ENCODE peak calls at places on chromosomes 1 and 21, in nine cellular contexts. U is bronchial epithelial cell, S is suprapubic skin, P is IMR-90, Z is K562, J is PC-3, L is hepatocyte, M is NT2/D1, Y is BJ. G is an unnamed sample. For H3K36me3, the result is how much of the 10 kb centered on the place peaks cover.

GRCh38 chr21:45390121-45390751 is 14.7 kb upstream of the COL18A1 start:
- DNase-seq in U (no peak), S (no peak), P (no peak), Z (no peak), J (no peak), L (no peak), M (no peak), Y (no peak), G (no peak)

GRCh38 chr1:215407575-215407974 is 159.5 kb upstream of the KCTD3 start:
- DNase-seq in U (no peak), S (no peak), P (peak), Z (no peak), J (no peak), L (no peak), M (no peak), Y (no peak), G (no peak)

GRCh38 chr21:26969971-26970725 is 3.3 kb upstream of the ADAMTS5 start:
- DNase-seq in U (no peak), S (no peak), P (peak), Z (no peak), J (peak), L (no peak), M (no peak), Y (no peak), G (no peak)

GRCh38 chr1:162062542-162063015 is 6.9 kb upstream of the NOS1AP start:
- DNase-seq in U (no peak), S (no peak), P (peak), Z (no peak), J (no peak), L (peak), M (no peak), Y (peak), G (no peak)

GRCh38 chr1:78649628-78650027 is at the start of gene IFI44:
- DNase-seq in U (peak), S (peak), P (peak), Z (no peak), J (peak), L (peak), M (no peak), Y (peak), G (peak)

GRCh38 chr1:221317537-221317936 is 424.4 kb downstream of the DUSP10 start:
- DNase-seq in U (no peak), S (no peak), P (no peak), Z (no peak), J (no peak), L (no peak), M (no peak), Y (no peak), G (no peak)

GRCh38 chr1:32920833-32921232 is 19.6 kb upstream of the TMEM54 start:
- DNase-seq in U (no peak), S (no peak), P (no peak), Z (no peak), J (no peak), L (no peak), M (no peak), Y (no peak), G (no peak)

GRCh38 chr1:203858055-203858454 is 3.3 kb upstream of the SNRPE start:
- DNase-seq in U (peak), S (no peak), P (peak), Z (no peak), J (peak), L (peak), M (no peak), Y (peak), G (no peak)

GRCh38 chr1:1794999-1795398 is 16.7 kb upstream of the NADK start:
- DNase-seq in U (no peak), S (no peak), P (no peak), Z (no peak), J (no peak), L (no peak), M (no peak), Y (no peak), G (no peak)

GRCh38 chr1:1797731-1798341 is 19.6 kb upstream of the NADK start:
- DNase-seq in U (no peak), S (no peak), P (no peak), Z (no peak), J (no peak), L (no peak), M (no peak), Y (no peak), G (no peak)

GRCh38 chr1:1804301-1804700 is 26.0 kb upstream of the NADK start:
- DNase-seq in U (no peak), S (no peak), P (no peak), Z (no peak), J (no peak), L (no peak), M (no peak), Y (no peak), G (no peak)

GRCh38 chr1:1796466-1796865 is 18.2 kb upstream of the NADK start:
- DNase-seq in U (no peak), S (no peak), P (no peak), Z (peak), J (no peak), L (no peak), M (no peak), Y (no peak), G (no peak)

GRCh38 chr1:1799716-1800115 is 21.4 kb upstream of the NADK start:
- DNase-seq in U (no peak), S (no peak), P (no peak), Z (no peak), J (no peak), L (no peak), M (no peak), Y (no peak), G (no peak)
- H3K36me3 ChIP-seq in U (under half), S (half or more), P (half or more), Z (half or more), J (half or more), L (under half), M (half or more), Y (under half), G (under half)

GRCh38 chr1:24421502-24421901 is 5.9 kb downstream of the NIPAL3 start:
- DNase-seq in U (no peak), S (no peak), P (no peak), Z (no peak), J (peak), L (no peak), M (no peak), Y (no peak), G (no peak)
- H3K36me3 ChIP-seq in U (under half), S (under half), P (under half), Z (under half), J (under half), L (under half), M (under half), Y (under half), G (under half)

GRCh38 chr1:19083081-19083480 is 126.6 kb upstream of the IFFO2 start:
- DNase-seq in U (peak), S (no peak), P (peak), Z (peak), J (no peak), L (no peak), M (no peak), Y (no peak), G (peak)
- H3K36me3 ChIP-seq in U (under half), S (half or more), P (half or more), Z (half or more), J (half or more), L (under half), M (half or more), Y (under half), G (under half)

GRCh38 chr1:19405761-19406481 is 79.4 kb downstream of the CAPZB start:
- DNase-seq in U (no peak), S (no peak), P (peak), Z (peak), J (no peak), L (peak), M (no peak), Y (no peak), G (no peak)

GRCh38 chr1:19409477-19410086 is 75.8 kb downstream of the CAPZB start:
- DNase-seq in U (no peak), S (no peak), P (no peak), Z (no peak), J (no peak), L (no peak), M (no peak), Y (no peak), G (no peak)

GRCh38 chr1:19406680-19407079 is 78.7 kb downstream of the CAPZB start:
- DNase-seq in U (no peak), S (no peak), P (no peak), Z (no peak), J (no peak), L (no peak), M (no peak), Y (no peak), G (no peak)

GRCh38 chr1:19405195-19405760 is 80.1 kb downstream of the CAPZB start:
- DNase-seq in U (no peak), S (no peak), P (no peak), Z (peak), J (no peak), L (no peak), M (no peak), Y (no peak), G (no peak)

GRCh38 chr1:19407494-19408096 is 77.7 kb downstream of the CAPZB start:
- DNase-seq in U (no peak), S (no peak), P (no peak), Z (peak), J (no peak), L (no peak), M (no peak), Y (no peak), G (no peak)
- H3K36me3 ChIP-seq in U (under half), S (under half), P (under half), Z (under half), J (under half), L (under half), M (half or more), Y (under half), G (under half)

DNA sequence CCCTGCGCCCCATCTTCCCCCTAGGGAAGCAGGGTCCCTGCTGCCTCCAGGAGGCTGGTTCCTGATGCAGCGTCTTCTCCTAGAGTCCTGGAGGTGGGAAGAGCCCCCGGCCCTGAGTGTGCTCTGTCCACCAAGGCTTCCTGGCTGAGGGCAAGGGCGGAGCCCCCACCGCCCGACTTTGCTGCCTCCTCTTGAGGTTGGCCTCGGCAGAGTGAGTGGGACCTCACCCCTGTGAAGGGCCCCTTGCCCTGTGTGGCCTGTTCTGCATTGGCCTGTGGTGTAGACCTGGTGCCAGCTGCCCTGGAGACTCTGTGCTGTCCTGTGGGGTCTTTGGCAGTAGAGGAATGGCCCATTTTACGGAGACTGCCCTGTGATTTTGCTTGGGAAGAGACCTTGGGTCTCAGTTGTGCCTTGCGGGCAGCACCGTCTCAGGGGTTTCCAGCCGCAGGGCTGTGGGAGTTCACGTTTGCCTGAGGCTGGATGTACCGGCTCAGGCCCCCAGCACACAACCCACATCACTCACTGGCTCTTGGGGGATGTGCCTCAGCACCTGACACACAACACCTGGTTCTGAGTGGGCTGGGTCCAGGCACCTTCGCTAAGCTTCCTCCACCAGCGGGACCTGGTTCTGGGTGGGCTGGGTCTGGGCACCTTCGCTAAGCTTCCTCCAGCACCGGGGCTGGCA is 73.6 kb downstream of the SKI start:
- DNase-seq in U (no peak), S (no peak), P (no peak), Z (no peak), J (no peak), L (no peak), M (no peak), Y (no peak), G (no peak)
- H3K36me3 ChIP-seq in U (under half), S (under half), P (under half), Z (under half), J (under half), L (under half), M (half or more), Y (under half), G (under half)

DNA sequence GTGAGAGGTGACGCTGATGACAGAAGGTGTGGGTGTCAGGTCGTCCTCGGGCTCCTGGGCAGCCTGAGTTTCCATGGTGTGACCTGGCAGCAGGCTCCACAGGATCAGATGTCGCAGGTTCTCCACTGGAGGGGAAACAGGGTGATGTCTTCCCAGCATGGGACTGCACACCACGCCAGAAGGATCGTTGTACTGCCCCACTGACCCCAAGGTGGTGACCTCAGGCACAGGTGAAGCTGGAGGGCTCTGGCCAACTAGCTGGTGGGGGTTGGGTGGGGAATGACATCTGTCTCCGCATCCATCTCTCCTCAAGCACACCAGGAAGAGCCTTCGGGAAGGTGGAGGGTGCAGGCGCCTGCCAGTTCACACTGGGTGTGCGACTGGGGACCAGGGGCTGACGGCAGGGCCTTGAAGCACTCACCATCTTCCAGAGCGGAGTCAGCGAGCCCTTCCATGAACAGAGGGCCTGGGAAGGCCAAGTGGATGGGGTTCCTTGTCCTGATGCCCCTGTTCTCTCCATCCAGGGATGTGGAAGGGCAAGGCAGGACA is 19.4 kb downstream of the LRRC71 start:
- DNase-seq in U (no peak), S (no peak), P (no peak), Z (no peak), J (no peak), L (no peak), M (no peak), Y (no peak), G (no peak)
- H3K36me3 ChIP-seq in U (under half), S (half or more), P (half or more), Z (under half), J (under half), L (under half), M (half or more), Y (under half), G (under half)

GRCh38 chr1:156246241-156246761 is 1.6 kb downstream of the PAQR6 start:
- DNase-seq in U (no peak), S (no peak), P (no peak), Z (no peak), J (no peak), L (no peak), M (no peak), Y (no peak), G (no peak)
- H3K36me3 ChIP-seq in U (under half), S (under half), P (under half), Z (under half), J (under half), L (under half), M (half or more), Y (under half), G (under half)

G was measured in kidney epithelial cell.